ENCODE peak calls at places on chromosomes 11 and 22, in nine cellular contexts. One of them, this sample, is unnamed.

GRCh38 chr11:83502041-83502440 is 215.9 kb upstream of the CCDC90B start:
- DNase-seq in transverse colon: no peak
- DNase-seq in A549: no peak
- DNase-seq in heart left ventricle: no peak
- DNase-seq in esophagus squamous epithelium: no peak
- DNase-seq in gastrocnemius medialis: no peak
- DNase-seq in Peyer's patch: no peak
- DNase-seq in upper lobe of left lung: no peak
- DNase-seq in tibial nerve: no peak
- DNase-seq in this sample: no peak

GRCh38 chr11:95487938-95488337 is 256.9 kb upstream of the SESN3 start:
- DNase-seq in transverse colon: no peak
- DNase-seq in A549: no peak
- DNase-seq in heart left ventricle: no peak
- DNase-seq in esophagus squamous epithelium: no peak
- DNase-seq in gastrocnemius medialis: no peak
- DNase-seq in Peyer's patch: no peak
- DNase-seq in upper lobe of left lung: no peak
- DNase-seq in tibial nerve: no peak
- DNase-seq in this sample: no peak

GRCh38 chr11:29125621-29126020 is 891.2 kb downstream of the KCNA4 start:
- DNase-seq in transverse colon: no peak
- DNase-seq in A549: no peak
- DNase-seq in heart left ventricle: no peak
- DNase-seq in esophagus squamous epithelium: no peak
- DNase-seq in gastrocnemius medialis: no peak
- DNase-seq in Peyer's patch: no peak
- DNase-seq in upper lobe of left lung: no peak
- DNase-seq in tibial nerve: no peak
- DNase-seq in this sample: no peak

GRCh38 chr22:31944700-31945477 is 554 bp downstream of the YWHAH start:
- DNase-seq in transverse colon: peak; percentile 60
- DNase-seq in A549: peak; percentile 16
- DNase-seq in heart left ventricle: peak; percentile 82
- DNase-seq in esophagus squamous epithelium: no peak
- DNase-seq in gastrocnemius medialis: no peak
- DNase-seq in Peyer's patch: peak; percentile 63
- DNase-seq in upper lobe of left lung: peak; percentile 60
- DNase-seq in tibial nerve: peak; percentile 33
- DNase-seq in this sample: peak; percentile 72

GRCh38 chr22:42298746-42299145 is 28.3 kb upstream of the TCF20 start:
- DNase-seq in transverse colon: no peak
- DNase-seq in A549: no peak
- DNase-seq in heart left ventricle: no peak
- DNase-seq in esophagus squamous epithelium: no peak
- DNase-seq in gastrocnemius medialis: no peak
- DNase-seq in Peyer's patch: no peak
- DNase-seq in upper lobe of left lung: peak; percentile 75
- DNase-seq in tibial nerve: no peak
- DNase-seq in this sample: no peak

GRCh38 chr11:109304159-109304558 is 117.8 kb upstream of the C11orf87 start:
- DNase-seq in transverse colon: no peak
- DNase-seq in A549: no peak
- DNase-seq in heart left ventricle: no peak
- DNase-seq in esophagus squamous epithelium: no peak
- DNase-seq in gastrocnemius medialis: no peak
- DNase-seq in Peyer's patch: no peak
- DNase-seq in upper lobe of left lung: no peak
- DNase-seq in tibial nerve: no peak
- DNase-seq in this sample: no peak

GRCh38 chr11:69465236-69466000 is 16.0 kb upstream of the LINC01488 start:
- DNase-seq in transverse colon: peak; percentile 64
- DNase-seq in A549: no peak
- DNase-seq in heart left ventricle: peak; percentile 58
- DNase-seq in esophagus squamous epithelium: no peak
- DNase-seq in gastrocnemius medialis: no peak
- DNase-seq in Peyer's patch: no peak
- DNase-seq in upper lobe of left lung: no peak
- DNase-seq in tibial nerve: no peak
- DNase-seq in this sample: peak; percentile 39

GRCh38 chr11:112248216-112248615 is 12.4 kb downstream of the PLET1 start:
- DNase-seq in transverse colon: no peak
- DNase-seq in A549: no peak
- DNase-seq in heart left ventricle: no peak
- DNase-seq in esophagus squamous epithelium: no peak
- DNase-seq in gastrocnemius medialis: no peak
- DNase-seq in Peyer's patch: no peak
- DNase-seq in upper lobe of left lung: no peak
- DNase-seq in tibial nerve: no peak
- DNase-seq in this sample: no peak

GRCh38 chr22:30254307-30254706 is 7.7 kb upstream of the LIF start:
- DNase-seq in transverse colon: no peak
- DNase-seq in A549: no peak
- DNase-seq in heart left ventricle: no peak
- DNase-seq in esophagus squamous epithelium: no peak
- DNase-seq in gastrocnemius medialis: no peak
- DNase-seq in Peyer's patch: no peak
- DNase-seq in upper lobe of left lung: no peak
- DNase-seq in tibial nerve: no peak
- DNase-seq in this sample: no peak

GRCh38 chr11:73326929-73327811 is 19.1 kb downstream of the ARHGEF17 start:
- DNase-seq in transverse colon: no peak
- DNase-seq in A549: no peak
- DNase-seq in heart left ventricle: peak; percentile 55
- DNase-seq in esophagus squamous epithelium: no peak
- DNase-seq in gastrocnemius medialis: no peak
- DNase-seq in Peyer's patch: no peak
- DNase-seq in upper lobe of left lung: no peak
- DNase-seq in tibial nerve: no peak
- DNase-seq in this sample: no peak

GRCh38 chr11:14310696-14311095 is 48.3 kb downstream of the RRAS2 start:
- DNase-seq in transverse colon: no peak
- DNase-seq in A549: no peak
- DNase-seq in heart left ventricle: no peak
- DNase-seq in esophagus squamous epithelium: no peak
- DNase-seq in gastrocnemius medialis: no peak
- DNase-seq in Peyer's patch: no peak
- DNase-seq in upper lobe of left lung: no peak
- DNase-seq in tibial nerve: no peak
- DNase-seq in this sample: no peak

GRCh38 chr11:19772480-19772879 is 59.8 kb downstream of the NAV2 start:
- DNase-seq in transverse colon: no peak
- DNase-seq in A549: no peak
- DNase-seq in heart left ventricle: no peak
- DNase-seq in esophagus squamous epithelium: no peak
- DNase-seq in gastrocnemius medialis: no peak
- DNase-seq in Peyer's patch: no peak
- DNase-seq in upper lobe of left lung: no peak
- DNase-seq in tibial nerve: no peak
- DNase-seq in this sample: no peak

GRCh38 chr11:122981388-122982264 is at the start of gene BSX:
- DNase-seq in transverse colon: peak; percentile 12
- DNase-seq in A549: no peak
- DNase-seq in heart left ventricle: peak; percentile 72
- DNase-seq in esophagus squamous epithelium: no peak
- DNase-seq in gastrocnemius medialis: no peak
- DNase-seq in Peyer's patch: no peak
- DNase-seq in upper lobe of left lung: peak; percentile 92
- DNase-seq in tibial nerve: no peak
- DNase-seq in this sample: no peak

DNA sequence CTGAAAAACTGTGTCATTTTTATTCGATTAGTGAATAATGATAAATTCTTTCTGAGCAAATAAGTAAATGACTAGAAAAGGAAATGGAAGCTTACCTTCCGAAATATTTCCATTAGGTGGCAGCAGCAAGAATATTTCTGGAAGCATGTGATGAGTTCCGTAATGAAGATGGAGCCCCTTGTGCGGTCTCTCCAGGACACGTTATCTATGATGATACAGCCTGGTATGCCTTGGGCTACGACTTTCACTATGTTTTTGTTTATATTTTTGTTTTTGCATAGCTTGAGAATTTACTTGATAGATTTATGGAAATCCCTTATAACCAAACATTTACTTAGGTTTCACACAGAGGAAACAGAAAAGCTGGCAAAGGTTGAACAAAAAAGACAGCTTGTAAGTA is 25.7 kb downstream of the CASP5 start:
- DNase-seq in transverse colon: no peak
- DNase-seq in A549: no peak
- DNase-seq in heart left ventricle: no peak
- DNase-seq in esophagus squamous epithelium: no peak
- DNase-seq in gastrocnemius medialis: no peak
- DNase-seq in Peyer's patch: no peak
- DNase-seq in upper lobe of left lung: no peak
- DNase-seq in tibial nerve: no peak
- DNase-seq in this sample: no peak
- TF ChIP-seq CTCF in transverse colon: no peak
- TF ChIP-seq CTCF in A549: no peak
- TF ChIP-seq CTCF in heart left ventricle: no peak
- TF ChIP-seq CTCF in esophagus squamous epithelium: no peak
- TF ChIP-seq CTCF in gastrocnemius medialis: no peak
- TF ChIP-seq CTCF in Peyer's patch: no peak
- TF ChIP-seq CTCF in upper lobe of left lung: no peak
- TF ChIP-seq CTCF in tibial nerve: no peak
- TF ChIP-seq CTCF in this sample: peak; percentile 10

DNA sequence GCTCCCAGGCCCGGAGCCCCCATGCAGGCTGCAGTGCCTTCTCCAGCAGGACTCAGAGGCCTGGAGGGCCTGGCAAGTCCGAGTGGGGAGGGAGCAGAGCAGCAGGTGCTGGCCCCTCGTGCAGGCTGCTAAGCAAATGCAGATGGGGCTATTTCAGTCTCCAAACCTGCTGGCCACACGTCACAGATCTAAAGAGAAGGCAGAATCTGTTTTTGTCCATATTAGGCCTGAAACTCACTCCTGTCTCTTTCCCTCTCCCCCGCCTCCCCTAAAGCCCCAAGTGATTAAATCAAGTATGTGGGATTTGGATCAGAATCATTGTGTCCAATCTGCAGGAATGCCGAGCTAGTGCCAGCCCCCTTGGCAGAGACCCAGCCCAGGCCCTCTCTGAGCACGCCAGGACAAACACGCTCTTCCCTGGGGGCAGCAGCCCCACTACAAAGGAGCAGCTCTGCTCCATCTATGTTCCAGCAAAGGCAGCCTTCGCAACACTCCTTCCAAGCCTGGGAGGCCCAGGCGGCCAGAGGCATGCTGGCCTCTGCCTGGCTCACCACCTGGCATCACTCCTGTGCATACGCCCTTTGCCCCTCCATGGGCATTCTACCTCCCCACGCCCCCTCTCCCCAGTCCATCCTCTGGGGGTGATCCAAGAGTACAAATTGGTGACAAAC is 26.5 kb downstream of the RPL27A start:
- DNase-seq in transverse colon: peak; percentile 78
- DNase-seq in A549: no peak
- DNase-seq in heart left ventricle: peak; percentile 92
- DNase-seq in esophagus squamous epithelium: no peak
- DNase-seq in gastrocnemius medialis: peak; percentile 81
- DNase-seq in Peyer's patch: peak; percentile 69
- DNase-seq in upper lobe of left lung: peak; percentile 75
- DNase-seq in tibial nerve: peak; percentile 85
- DNase-seq in this sample: peak; percentile 77
- TF ChIP-seq POLR2A in transverse colon: no peak
- TF ChIP-seq POLR2A in A549: no peak
- TF ChIP-seq POLR2A in heart left ventricle: no peak
- TF ChIP-seq POLR2A in esophagus squamous epithelium: peak; percentile 41
- TF ChIP-seq POLR2A in gastrocnemius medialis: no peak
- TF ChIP-seq POLR2A in Peyer's patch: no peak
- TF ChIP-seq POLR2A in upper lobe of left lung: no peak
- TF ChIP-seq POLR2A in tibial nerve: no peak
- TF ChIP-seq POLR2A in this sample: no peak

GRCh38 chr11:61732705-61733104 is 19.7 kb upstream of the MYRF start:
- DNase-seq in transverse colon: no peak
- DNase-seq in A549: no peak
- DNase-seq in heart left ventricle: no peak
- DNase-seq in esophagus squamous epithelium: no peak
- DNase-seq in gastrocnemius medialis: peak; percentile 83
- DNase-seq in Peyer's patch: no peak
- DNase-seq in upper lobe of left lung: peak; percentile 70
- DNase-seq in tibial nerve: no peak
- DNase-seq in this sample: no peak
- H3K4me1 ChIP-seq in transverse colon: no peaks in the 10 kb centered on the region
- H3K4me1 ChIP-seq in A549: peaks cover 30% of the 10 kb centered on the region
- H3K4me1 ChIP-seq in heart left ventricle: no peaks in the 10 kb centered on the region
- H3K4me1 ChIP-seq in esophagus squamous epithelium: peaks cover 17% of the 10 kb centered on the region
- H3K4me1 ChIP-seq in gastrocnemius medialis: peaks cover 12% of the 10 kb centered on the region
- H3K4me1 ChIP-seq in Peyer's patch: no peaks in the 10 kb centered on the region
- H3K4me1 ChIP-seq in upper lobe of left lung: no peaks in the 10 kb centered on the region
- H3K4me1 ChIP-seq in tibial nerve: no peaks in the 10 kb centered on the region
- H3K4me1 ChIP-seq in this sample: no peaks in the 10 kb centered on the region

DNA sequence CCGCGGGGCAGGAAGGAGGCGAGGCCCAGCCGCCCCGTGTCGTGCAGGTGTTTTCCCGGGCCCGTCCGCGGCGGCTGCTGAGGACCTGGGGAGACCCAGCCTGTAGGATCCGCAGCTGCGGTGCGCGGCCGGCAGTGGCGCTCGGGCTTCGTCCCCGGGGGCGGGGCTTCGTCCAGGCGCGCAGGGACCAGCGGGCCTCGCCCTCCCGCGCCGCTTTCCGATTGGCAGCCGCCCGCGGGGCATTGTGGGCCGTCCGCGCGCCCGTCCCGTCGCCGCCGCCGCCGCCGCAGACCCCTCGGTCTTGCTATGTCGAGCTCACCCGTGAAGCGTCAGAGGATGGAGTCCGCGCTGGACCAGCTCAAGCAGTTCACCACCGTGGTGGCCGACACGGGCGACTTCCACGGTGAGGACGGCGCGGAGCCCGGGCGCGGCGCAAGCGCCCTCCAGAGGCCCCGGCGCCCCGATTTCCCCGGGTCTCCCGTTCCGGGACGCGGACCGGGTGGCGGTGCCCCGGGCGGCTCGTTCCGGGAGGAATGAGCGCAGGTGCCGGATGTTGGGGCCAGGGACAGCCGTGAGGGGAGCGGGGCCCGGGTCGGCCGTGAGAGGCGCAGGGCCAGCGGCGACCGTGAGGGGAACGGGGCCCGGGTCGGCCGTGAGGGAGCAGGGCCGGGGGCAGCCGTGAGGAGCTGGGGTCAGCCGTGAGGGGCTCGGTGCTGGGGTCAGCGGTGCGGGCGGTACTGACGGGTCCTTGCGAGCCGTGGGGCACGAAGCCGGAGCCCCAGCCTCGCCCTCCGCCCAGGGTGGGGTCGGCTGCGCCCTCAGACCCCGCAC is at the start of gene TALDO1:
- DNase-seq in transverse colon: peak; percentile 94
- DNase-seq in A549: peak; percentile 88
- DNase-seq in heart left ventricle: peak; percentile 97
- DNase-seq in esophagus squamous epithelium: peak; percentile 44
- DNase-seq in gastrocnemius medialis: peak; percentile 88
- DNase-seq in Peyer's patch: peak; percentile 96
- DNase-seq in upper lobe of left lung: peak; percentile 99
- DNase-seq in tibial nerve: peak; percentile 82
- DNase-seq in this sample: peak; percentile 95
- TF ChIP-seq CTCF in transverse colon: no peak
- TF ChIP-seq CTCF in A549: no peak
- TF ChIP-seq CTCF in heart left ventricle: no peak
- TF ChIP-seq CTCF in esophagus squamous epithelium: peak; percentile 22
- TF ChIP-seq CTCF in gastrocnemius medialis: peak; percentile 46
- TF ChIP-seq CTCF in Peyer's patch: peak; percentile 16
- TF ChIP-seq CTCF in upper lobe of left lung: peak; percentile 62
- TF ChIP-seq CTCF in tibial nerve: peak; percentile 28
- TF ChIP-seq CTCF in this sample: no peak

This sample was measured in right lobe of liver.